ENCODE peak calls at places on chromosomes 16 and 17, in four cellular contexts. X is endothelial cell of umbilical vein, L is HCT116, T is GM12878. Y is an unnamed sample. For H3K4me1, the result is how much of the 10 kb centered on the place peaks cover.

GRCh38 chr17:19975601-19976000 is 2.0 kb downstream of the AKAP10 start:
- DNase-seq in T (no peak), L (no peak), X (no peak), Y (no peak)

GRCh38 chr16:46702030-46702429 is 12.6 kb downstream of the ORC6 start:
- DNase-seq in X (no peak), T (no peak), L (no peak), Y (no peak)

GRCh38 chr17:8991514-8992285 is 26.2 kb upstream of the PIK3R5 start:
- DNase-seq in T (no peak), X (peak), L (peak), Y (peak)

GRCh38 chr17:71975331-71975801 is 145.5 kb upstream of the SOX9 start:
- DNase-seq in X (no peak), L (no peak), T (no peak), Y (no peak)

GRCh38 chr17:58755577-58756245 is at the start of gene PPM1E:
- DNase-seq in T (no peak), L (no peak), X (peak), Y (peak)

GRCh38 chr16:709651-710499 is 4.3 kb upstream of the FBXL16 start:
- DNase-seq in X (no peak), T (no peak), L (no peak), Y (peak)

GRCh38 chr16:84349852-84350565 is 18.3 kb upstream of the ATP2C2 start:
- DNase-seq in T (no peak), L (no peak), X (no peak), Y (no peak)

GRCh38 chr17:49235896-49236295 is 5.3 kb upstream of the PHOSPHO1 start:
- DNase-seq in T (no peak), X (no peak), L (no peak), Y (no peak)

GRCh38 chr16:21598676-21599157 is 660 bp upstream of the METTL9 start:
- DNase-seq in L (no peak), X (peak), T (no peak), Y (no peak)

GRCh38 chr17:9684955-9685621 is 39.8 kb downstream of the USP43 start:
- DNase-seq in X (no peak), T (no peak), L (no peak), Y (no peak)

GRCh38 chr17:31013844-31014243 is 43.0 kb downstream of the RNF135 start:
- DNase-seq in X (no peak), T (no peak), L (no peak), Y (no peak)

GRCh38 chr17:79000396-79001189 is 9.0 kb downstream of the CANT1 start:
- DNase-seq in X (no peak), L (no peak), T (no peak), Y (no peak)

GRCh38 chr17:44556854-44557606 is at the start of gene FZD2:
- DNase-seq in X (peak), T (peak), L (peak), Y (peak)

GRCh38 chr17:15972497-15972951 is 27.0 kb downstream of the ZSWIM7 start:
- DNase-seq in L (no peak), X (no peak), T (no peak), Y (no peak)

GRCh38 chr16:81143921-81144471 is 47.8 kb upstream of the GCSH start:
- DNase-seq in T (no peak), L (peak), X (no peak), Y (no peak)

GRCh38 chr17:43702636-43703035 is 40.9 kb upstream of the MEOX1 start:
- DNase-seq in X (no peak), T (no peak), L (no peak), Y (peak)

GRCh38 chr17:56893503-56893902 is 20.3 kb downstream of the TRIM25 start:
- DNase-seq in L (no peak), X (no peak), T (no peak), Y (no peak)

GRCh38 chr17:30824356-30825145 is at the start of gene CRLF3:
- DNase-seq in T (peak), X (peak), L (peak), Y (peak)

GRCh38 chr17:14332331-14332730 is 31.4 kb downstream of the HS3ST3B1 start:
- DNase-seq in L (no peak), X (no peak), T (no peak), Y (no peak)

GRCh38 chr17:14334919-14335318 is 34.0 kb downstream of the HS3ST3B1 start:
- DNase-seq in T (no peak), X (no peak), L (no peak), Y (no peak)

GRCh38 chr17:14336418-14336817 is 35.5 kb downstream of the HS3ST3B1 start:
- DNase-seq in L (no peak), X (no peak), T (no peak), Y (no peak)

GRCh38 chr17:14333506-14333905 is 32.6 kb downstream of the HS3ST3B1 start:
- DNase-seq in L (no peak), X (no peak), T (no peak), Y (no peak)

GRCh38 chr17:14334261-14334860 is 33.5 kb downstream of the HS3ST3B1 start:
- DNase-seq in T (no peak), X (no peak), L (no peak), Y (no peak)
- H3K4me1 ChIP-seq in T (under half), X (under half), L (under half), Y (under half)

GRCh38 chr16:54936086-54936978 is 5.7 kb downstream of the IRX5 start:
- DNase-seq in X (peak), L (no peak), T (no peak), Y (no peak)
- TF ChIP-seq EZH2 in X (peak), L (no peak), T (no peak), Y (no peak)

GRCh38 chr17:76713765-76714164 is 3.0 kb upstream of the MXRA7 start:
- DNase-seq in T (no peak), L (no peak), X (no peak), Y (no peak)

GRCh38 chr17:76706817-76707216 is 3.9 kb downstream of the MXRA7 start:
- DNase-seq in T (no peak), X (no peak), L (no peak), Y (no peak)

GRCh38 chr17:76710863-76711611 is at the start of gene MXRA7:
- DNase-seq in L (no peak), T (no peak), X (peak), Y (peak)

GRCh38 chr17:76707985-76708807 is 2.6 kb downstream of the MXRA7 start:
- DNase-seq in L (no peak), X (no peak), T (no peak), Y (no peak)

DNA sequence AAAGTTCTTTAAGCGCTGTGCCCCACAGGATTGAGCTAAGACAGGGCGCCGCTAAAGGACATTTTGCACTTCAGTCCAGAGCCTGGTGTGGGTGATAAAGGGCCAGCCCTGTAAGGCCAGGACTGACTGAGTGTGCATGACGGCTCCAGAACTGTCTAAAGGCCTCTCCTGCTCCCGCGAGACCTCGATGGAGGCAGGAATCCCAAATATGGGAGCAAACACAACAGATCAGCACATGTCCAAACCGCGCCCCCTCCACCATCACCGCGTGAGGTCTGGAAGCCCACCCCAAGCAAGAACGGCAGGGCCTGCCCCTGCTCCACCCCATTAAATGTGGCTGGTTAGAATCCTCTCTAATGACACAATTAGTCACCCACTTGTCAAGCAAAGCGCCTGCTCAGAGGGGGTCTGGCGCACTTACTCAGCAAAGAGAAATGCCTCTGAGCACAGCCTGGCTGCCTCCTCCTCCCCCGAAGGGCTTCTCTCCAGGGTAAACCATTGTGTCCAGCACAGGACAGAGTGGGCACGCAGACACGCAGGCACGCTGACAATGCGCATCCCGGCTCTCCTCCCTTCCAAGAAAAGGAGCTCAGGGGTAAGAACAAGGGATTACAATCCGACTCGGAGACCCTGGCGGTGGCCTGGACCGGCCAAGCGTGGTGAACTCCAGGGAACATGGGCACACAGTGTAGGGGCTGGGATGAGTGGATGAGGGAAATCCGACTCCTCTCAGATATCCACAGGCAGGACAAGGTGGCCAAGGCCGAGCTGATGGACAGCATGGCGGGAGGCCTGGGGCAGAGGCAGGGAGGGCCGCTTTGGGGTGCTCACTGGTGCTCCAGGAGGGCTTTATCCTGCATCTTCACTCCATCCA is 1.5 kb downstream of the MXRA7 start:
- DNase-seq in T (no peak), L (no peak), X (no peak), Y (peak)
- H3K4me1 ChIP-seq in T (under half), L (under half), X (under half), Y (under half)

GRCh38 chr17:35252646-35253045 is 9.8 kb downstream of the SLFN5 start:
- DNase-seq in X (no peak), T (no peak), L (no peak), Y (no peak)
- TF ChIP-seq EZH2 in X (no peak), T (no peak), L (no peak), Y (no peak)

GRCh38 chr16:50741808-50742520 is at the start of gene CYLD:
- DNase-seq in X (peak), L (peak), T (peak), Y (peak)
- H3K4me1 ChIP-seq in X (under half), L (under half), T (under half), Y (under half)

GRCh38 chr16:86580063-86580797 is 1.9 kb downstream of the FOXL1 start:
- DNase-seq in X (no peak), T (no peak), L (no peak), Y (no peak)
- TF ChIP-seq EZH2 in X (no peak), T (no peak), L (no peak), Y (no peak)

GRCh38 chr16:12988071-12988470 is 86.7 kb downstream of the SHISA9 start:
- DNase-seq in X (no peak), T (no peak), L (no peak), Y (no peak)
- H3K4me1 ChIP-seq in X (under half), T (under half), L (under half), Y (under half)

GRCh38 chr17:77736207-77736600 is 222.3 kb upstream of the TNRC6C start:
- DNase-seq in T (no peak), X (no peak), L (no peak), Y (no peak)
- TF ChIP-seq EZH2 in T (no peak), X (no peak), L (no peak), Y (no peak)

GRCh38 chr16:9092963-9093477 is 1.6 kb downstream of the HAPSTR1 start:
- DNase-seq in L (no peak), X (peak), T (no peak), Y (peak)
- H3K4me1 ChIP-seq in L (half or more), X (under half), T (under half), Y (under half)